ENCODE peak calls at places on chromosomes 1 and 21, in ten cellular contexts. J is body of pancreas; H is astrocyte of the spinal cord; A is renal cortical epithelial cell; U is NCI-H146; S is NAMALWA; P is stimulated activated CD8-positive, alpha-beta memory T cell treated with anti-CD3 and anti-CD28 coated beads, Interleukin-7, amount 100 ng/mL, for 48 hours; D is GM10248; N is activated T-cell treated with anti-CD3 and anti-CD28 coated beads for 1 hour; R is GM23338. M is an unnamed sample.

GRCh38 chr21:42358937-42359336 is 7.4 kb downstream of the TFF1 start:
- DNase-seq in J (no peak), H (no peak), A (no peak), U (no peak), S (no peak), P (no peak), D (no peak), N (no peak), R (peak), M (no peak)

GRCh38 chr1:119700326-119700725 is 11.4 kb upstream of the PHGDH start:
- DNase-seq in J (no peak), H (no peak), A (no peak), U (no peak), S (no peak), P (no peak), D (no peak), N (no peak), R (no peak), M (no peak)

GRCh38 chr1:162141273-162142023 is 72.0 kb downstream of the NOS1AP start:
- DNase-seq in J (no peak), H (peak), A (peak), U (no peak), S (no peak), P (no peak), D (no peak), N (no peak), R (no peak), M (peak)

GRCh38 chr1:30232288-30232899 is 491.0 kb downstream of the MATN1 start:
- DNase-seq in J (no peak), H (no peak), A (no peak), U (no peak), S (peak), P (no peak), D (peak), N (no peak), R (peak), M (no peak)

GRCh38 chr1:31952825-31953220 is 14.7 kb upstream of the PTP4A2 start:
- DNase-seq in J (no peak), H (no peak), A (no peak), U (no peak), S (no peak), P (no peak), D (no peak), N (no peak), R (no peak), M (no peak)

GRCh38 chr1:17139637-17140036 is 20.4 kb upstream of the PADI2 start:
- DNase-seq in J (no peak), H (no peak), A (no peak), U (no peak), S (no peak), P (no peak), D (no peak), N (no peak), R (no peak), M (no peak)

GRCh38 chr1:21955474-21956281 is 18.6 kb upstream of the HSPG2 start:
- DNase-seq in J (no peak), H (no peak), A (no peak), U (no peak), S (no peak), P (no peak), D (no peak), N (no peak), R (peak), M (no peak)

GRCh38 chr21:14942801-14943490 is 121.9 kb downstream of the NRIP1 start:
- DNase-seq in J (no peak), H (peak), A (peak), U (peak), S (no peak), P (no peak), D (no peak), N (no peak), R (no peak), M (no peak)

GRCh38 chr1:236821111-236821625 is 26.1 kb downstream of the MTR start:
- DNase-seq in J (no peak), H (no peak), A (no peak), U (no peak), S (no peak), P (no peak), D (no peak), N (no peak), R (no peak), M (no peak)

GRCh38 chr1:51306950-51307349 is 23.4 kb downstream of the TTC39A start:
- DNase-seq in J (no peak), H (no peak), A (peak), U (no peak), S (no peak), P (no peak), D (no peak), N (no peak), R (no peak), M (no peak)

GRCh38 chr1:233480198-233480597 is 133.7 kb upstream of the KCNK1 start:
- DNase-seq in J (no peak), H (no peak), A (no peak), U (no peak), S (no peak), P (no peak), D (no peak), N (no peak), R (no peak), M (no peak)

GRCh38 chr1:39683591-39684312 is 7.5 kb downstream of the HPCAL4 start:
- DNase-seq in J (no peak), H (no peak), A (no peak), U (no peak), S (no peak), P (no peak), D (no peak), N (peak), R (peak), M (no peak)

GRCh38 chr1:240312872-240313271 is 221.2 kb downstream of the FMN2 start:
- DNase-seq in J (no peak), H (peak), A (peak), U (no peak), S (no peak), P (no peak), D (no peak), N (no peak), R (no peak), M (peak)

GRCh38 chr1:199283814-199284213 is 645.0 kb downstream of the PTPRC start:
- DNase-seq in J (no peak), H (peak), A (no peak), U (no peak), S (peak), P (no peak), D (no peak), N (no peak), R (no peak), M (no peak)

GRCh38 chr1:64956241-64956640 is 10.1 kb downstream of the JAK1 start:
- DNase-seq in J (no peak), H (no peak), A (peak), U (no peak), S (no peak), P (no peak), D (no peak), N (no peak), R (no peak), M (no peak)

GRCh38 chr1:165549908-165550480 is 6.2 kb downstream of the LRRC52 start:
- DNase-seq in J (no peak), H (no peak), A (no peak), U (no peak), S (no peak), P (no peak), D (no peak), N (no peak), R (no peak), M (no peak)

GRCh38 chr1:20640183-20640597 is 6.9 kb downstream of the PINK1 start:
- DNase-seq in J (peak), H (peak), A (peak), U (peak), S (peak), P (no peak), D (peak), N (peak), R (peak), M (peak)

GRCh38 chr1:84936116-84936810 is 43.3 kb upstream of the LPAR3 start:
- DNase-seq in J (peak), H (peak), A (peak), U (peak), S (peak), P (no peak), D (peak), N (no peak), R (peak), M (peak)

GRCh38 chr21:43193651-43194302 is 25.0 kb downstream of the CRYAA start:
- DNase-seq in J (peak), H (peak), A (peak), U (no peak), S (peak), P (no peak), D (no peak), N (no peak), R (no peak), M (peak)

GRCh38 chr21:23130308-23130707 is 2132.1 kb downstream of the NCAM2 start:
- DNase-seq in J (no peak), H (no peak), A (peak), U (no peak), S (no peak), P (no peak), D (no peak), N (no peak), R (peak), M (no peak)

GRCh38 chr21:14917762-14918161 is 147.0 kb downstream of the NRIP1 start:
- DNase-seq in J (no peak), H (no peak), A (no peak), U (no peak), S (no peak), P (no peak), D (no peak), N (no peak), R (no peak), M (no peak)

GRCh38 chr1:1364266-1364665 is 5.9 kb upstream of the MXRA8 start:
- DNase-seq in J (no peak), H (no peak), A (no peak), U (peak), S (no peak), P (no peak), D (no peak), N (no peak), R (no peak), M (no peak)

GRCh38 chr1:172999349-172999748 is 51.4 kb downstream of the TNFSF18 start:
- DNase-seq in J (no peak), H (no peak), A (no peak), U (no peak), S (no peak), P (no peak), D (no peak), N (no peak), R (no peak), M (no peak)

GRCh38 chr21:34695434-34695833 is 26.6 kb downstream of the CLIC6 start:
- DNase-seq in J (no peak), H (no peak), A (peak), U (no peak), S (no peak), P (no peak), D (peak), N (no peak), R (no peak), M (no peak)

M was measured in HFFc6.